ENCODE peak calls at places on chromosomes 4 and X, in ten cellular contexts. One of them, this sample, is unnamed. For H3K36me3, the result is how much of the 10 kb centered on the place peaks cover.

GRCh38 chr4:1727117-1728031 is 6.1 kb downstream of the TACC3 start:
- DNase-seq in cardiac muscle cell: no peak
- DNase-seq in Peyer's patch: peak
- DNase-seq in colonic mucosa: peak
- DNase-seq in GM06990: no peak
- DNase-seq in GM12878: no peak
- DNase-seq in fibroblast of lung: peak
- DNase-seq in upper lobe of right lung: peak
- DNase-seq in BJ: no peak
- DNase-seq in breast epithelium: peak
- DNase-seq in this sample: no peak

GRCh38 chr4:128512161-128512560 is 224.5 kb upstream of the PGRMC2 start:
- DNase-seq in cardiac muscle cell: no peak
- DNase-seq in Peyer's patch: no peak
- DNase-seq in colonic mucosa: no peak
- DNase-seq in GM06990: no peak
- DNase-seq in GM12878: no peak
- DNase-seq in fibroblast of lung: no peak
- DNase-seq in upper lobe of right lung: no peak
- DNase-seq in BJ: no peak
- DNase-seq in breast epithelium: no peak
- DNase-seq in this sample: no peak

GRCh38 chr4:153450545-153450917 is 15.6 kb upstream of the TMEM131L start:
- DNase-seq in cardiac muscle cell: no peak
- DNase-seq in Peyer's patch: no peak
- DNase-seq in colonic mucosa: no peak
- DNase-seq in GM06990: no peak
- DNase-seq in GM12878: no peak
- DNase-seq in fibroblast of lung: no peak
- DNase-seq in upper lobe of right lung: no peak
- DNase-seq in BJ: no peak
- DNase-seq in breast epithelium: no peak
- DNase-seq in this sample: no peak

GRCh38 chr4:21113496-21114213 is 413.4 kb downstream of the PACRGL start:
- DNase-seq in cardiac muscle cell: no peak
- DNase-seq in Peyer's patch: no peak
- DNase-seq in colonic mucosa: no peak
- DNase-seq in GM06990: no peak
- DNase-seq in GM12878: no peak
- DNase-seq in fibroblast of lung: peak
- DNase-seq in upper lobe of right lung: no peak
- DNase-seq in BJ: no peak
- DNase-seq in breast epithelium: no peak
- DNase-seq in this sample: no peak

GRCh38 chr4:42280327-42281095 is 116.8 kb upstream of the SHISA3 start:
- DNase-seq in cardiac muscle cell: peak
- DNase-seq in Peyer's patch: no peak
- DNase-seq in colonic mucosa: no peak
- DNase-seq in GM06990: no peak
- DNase-seq in GM12878: no peak
- DNase-seq in fibroblast of lung: peak
- DNase-seq in upper lobe of right lung: no peak
- DNase-seq in BJ: no peak
- DNase-seq in breast epithelium: no peak
- DNase-seq in this sample: peak

GRCh38 chr4:77151246-77151645 is 5.8 kb upstream of the CCNG2 start:
- DNase-seq in cardiac muscle cell: no peak
- DNase-seq in Peyer's patch: no peak
- DNase-seq in colonic mucosa: no peak
- DNase-seq in GM06990: no peak
- DNase-seq in GM12878: no peak
- DNase-seq in fibroblast of lung: no peak
- DNase-seq in upper lobe of right lung: no peak
- DNase-seq in BJ: no peak
- DNase-seq in breast epithelium: no peak
- DNase-seq in this sample: no peak

GRCh38 chr4:9880411-9881197 is 99.2 kb downstream of the DRD5 start:
- DNase-seq in cardiac muscle cell: no peak
- DNase-seq in Peyer's patch: no peak
- DNase-seq in colonic mucosa: no peak
- DNase-seq in GM06990: no peak
- DNase-seq in GM12878: no peak
- DNase-seq in fibroblast of lung: no peak
- DNase-seq in upper lobe of right lung: no peak
- DNase-seq in BJ: no peak
- DNase-seq in breast epithelium: no peak
- DNase-seq in this sample: no peak

GRCh38 chr4:143140696-143141095 is 44.0 kb upstream of the USP38 start:
- DNase-seq in cardiac muscle cell: no peak
- DNase-seq in Peyer's patch: no peak
- DNase-seq in colonic mucosa: no peak
- DNase-seq in GM06990: no peak
- DNase-seq in GM12878: no peak
- DNase-seq in fibroblast of lung: no peak
- DNase-seq in upper lobe of right lung: no peak
- DNase-seq in BJ: no peak
- DNase-seq in breast epithelium: no peak
- DNase-seq in this sample: peak

GRCh38 chrX:135974279-135974856 is 580 bp upstream of the MMGT1 start:
- DNase-seq in cardiac muscle cell: peak
- DNase-seq in Peyer's patch: peak
- DNase-seq in colonic mucosa: peak
- DNase-seq in GM06990: peak
- DNase-seq in GM12878: no peak
- DNase-seq in fibroblast of lung: peak
- DNase-seq in upper lobe of right lung: peak
- DNase-seq in BJ: no peak
- DNase-seq in breast epithelium: no peak
- DNase-seq in this sample: peak

GRCh38 chrX:12975999-12976558 is 1.2 kb downstream of the TMSB4X start:
- DNase-seq in cardiac muscle cell: peak
- DNase-seq in Peyer's patch: peak
- DNase-seq in colonic mucosa: peak
- DNase-seq in GM06990: peak
- DNase-seq in GM12878: no peak
- DNase-seq in fibroblast of lung: peak
- DNase-seq in upper lobe of right lung: peak
- DNase-seq in BJ: no peak
- DNase-seq in breast epithelium: no peak
- DNase-seq in this sample: peak

GRCh38 chrX:41336447-41336846 is 2.5 kb downstream of the DDX3X start:
- DNase-seq in cardiac muscle cell: no peak
- DNase-seq in Peyer's patch: no peak
- DNase-seq in colonic mucosa: no peak
- DNase-seq in GM06990: no peak
- DNase-seq in GM12878: no peak
- DNase-seq in fibroblast of lung: no peak
- DNase-seq in upper lobe of right lung: no peak
- DNase-seq in BJ: no peak
- DNase-seq in breast epithelium: no peak
- DNase-seq in this sample: no peak

GRCh38 chrX:41338422-41338821 is 4.5 kb downstream of the DDX3X start:
- DNase-seq in cardiac muscle cell: no peak
- DNase-seq in Peyer's patch: no peak
- DNase-seq in colonic mucosa: no peak
- DNase-seq in GM06990: no peak
- DNase-seq in GM12878: no peak
- DNase-seq in fibroblast of lung: peak
- DNase-seq in upper lobe of right lung: no peak
- DNase-seq in BJ: no peak
- DNase-seq in breast epithelium: no peak
- DNase-seq in this sample: no peak

GRCh38 chrX:41335590-41336331 is 1.8 kb downstream of the DDX3X start:
- DNase-seq in cardiac muscle cell: no peak
- DNase-seq in Peyer's patch: no peak
- DNase-seq in colonic mucosa: no peak
- DNase-seq in GM06990: no peak
- DNase-seq in GM12878: no peak
- DNase-seq in fibroblast of lung: peak
- DNase-seq in upper lobe of right lung: no peak
- DNase-seq in BJ: no peak
- DNase-seq in breast epithelium: no peak
- DNase-seq in this sample: no peak

GRCh38 chrX:41339148-41339547 is 5.2 kb downstream of the DDX3X start:
- DNase-seq in cardiac muscle cell: no peak
- DNase-seq in Peyer's patch: no peak
- DNase-seq in colonic mucosa: no peak
- DNase-seq in GM06990: no peak
- DNase-seq in GM12878: no peak
- DNase-seq in fibroblast of lung: peak
- DNase-seq in upper lobe of right lung: no peak
- DNase-seq in BJ: no peak
- DNase-seq in breast epithelium: no peak
- DNase-seq in this sample: no peak

GRCh38 chrX:41337140-41337539 is 3.2 kb downstream of the DDX3X start:
- DNase-seq in cardiac muscle cell: no peak
- DNase-seq in Peyer's patch: no peak
- DNase-seq in colonic mucosa: no peak
- DNase-seq in GM06990: no peak
- DNase-seq in GM12878: no peak
- DNase-seq in fibroblast of lung: no peak
- DNase-seq in upper lobe of right lung: no peak
- DNase-seq in BJ: no peak
- DNase-seq in breast epithelium: no peak
- DNase-seq in this sample: no peak
- H3K36me3 ChIP-seq in cardiac muscle cell: under half
- H3K36me3 ChIP-seq in Peyer's patch: under half
- H3K36me3 ChIP-seq in colonic mucosa: under half
- H3K36me3 ChIP-seq in GM06990: under half
- H3K36me3 ChIP-seq in GM12878: under half
- H3K36me3 ChIP-seq in fibroblast of lung: under half
- H3K36me3 ChIP-seq in upper lobe of right lung: under half
- H3K36me3 ChIP-seq in BJ: under half
- H3K36me3 ChIP-seq in breast epithelium: under half
- H3K36me3 ChIP-seq in this sample: under half

GRCh38 chrX:78098108-78098507 is 5.9 kb upstream of the PGK1 start:
- DNase-seq in cardiac muscle cell: no peak
- DNase-seq in Peyer's patch: no peak
- DNase-seq in colonic mucosa: no peak
- DNase-seq in GM06990: no peak
- DNase-seq in GM12878: no peak
- DNase-seq in fibroblast of lung: no peak
- DNase-seq in upper lobe of right lung: no peak
- DNase-seq in BJ: no peak
- DNase-seq in breast epithelium: no peak
- DNase-seq in this sample: no peak

DNA sequence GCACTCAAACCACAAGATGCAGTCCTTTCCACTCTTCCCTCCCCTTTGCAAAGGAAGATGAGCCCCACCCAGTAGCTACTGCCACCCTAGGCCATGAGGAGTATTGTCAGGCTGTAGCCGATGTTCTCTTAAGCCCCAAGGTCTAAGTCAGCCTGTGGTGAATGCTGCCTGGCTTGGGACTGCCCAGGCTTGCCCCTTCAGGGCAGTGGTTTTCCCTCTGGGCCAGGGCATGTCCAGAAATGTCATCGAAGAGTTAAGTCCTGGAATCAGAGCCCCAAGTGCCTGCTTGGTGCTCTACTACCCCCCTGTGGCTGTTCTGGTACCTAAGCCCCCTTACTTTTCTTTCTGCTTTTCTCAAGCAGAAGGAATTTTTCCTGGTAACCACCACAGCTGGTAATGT is 11.8 kb upstream of the PGK1 start:
- DNase-seq in cardiac muscle cell: peak
- DNase-seq in Peyer's patch: no peak
- DNase-seq in colonic mucosa: no peak
- DNase-seq in GM06990: peak
- DNase-seq in GM12878: peak
- DNase-seq in fibroblast of lung: peak
- DNase-seq in upper lobe of right lung: no peak
- DNase-seq in BJ: peak
- DNase-seq in breast epithelium: no peak
- DNase-seq in this sample: peak
- TF ChIP-seq CTCF in cardiac muscle cell: peak
- TF ChIP-seq CTCF in Peyer's patch: no peak
- TF ChIP-seq CTCF in colonic mucosa: no peak
- TF ChIP-seq CTCF in GM06990: peak
- TF ChIP-seq CTCF in GM12878: peak
- TF ChIP-seq CTCF in fibroblast of lung: peak
- TF ChIP-seq CTCF in upper lobe of right lung: no peak
- TF ChIP-seq CTCF in BJ: peak
- TF ChIP-seq CTCF in breast epithelium: no peak
- TF ChIP-seq CTCF in this sample: peak

GRCh38 chr4:5839751-5840674 is 52.9 kb downstream of the CRMP1 start:
- DNase-seq in cardiac muscle cell: no peak
- DNase-seq in Peyer's patch: no peak
- DNase-seq in colonic mucosa: peak
- DNase-seq in GM06990: no peak
- DNase-seq in GM12878: no peak
- DNase-seq in fibroblast of lung: peak
- DNase-seq in upper lobe of right lung: no peak
- DNase-seq in BJ: no peak
- DNase-seq in breast epithelium: no peak
- DNase-seq in this sample: no peak

GRCh38 chr4:5842456-5842855 is 50.4 kb downstream of the CRMP1 start:
- DNase-seq in cardiac muscle cell: no peak
- DNase-seq in Peyer's patch: no peak
- DNase-seq in colonic mucosa: no peak
- DNase-seq in GM06990: no peak
- DNase-seq in GM12878: no peak
- DNase-seq in fibroblast of lung: no peak
- DNase-seq in upper lobe of right lung: no peak
- DNase-seq in BJ: no peak
- DNase-seq in breast epithelium: no peak
- DNase-seq in this sample: no peak

GRCh38 chr4:5839332-5839731 is 53.6 kb downstream of the CRMP1 start:
- DNase-seq in cardiac muscle cell: no peak
- DNase-seq in Peyer's patch: no peak
- DNase-seq in colonic mucosa: no peak
- DNase-seq in GM06990: no peak
- DNase-seq in GM12878: no peak
- DNase-seq in fibroblast of lung: no peak
- DNase-seq in upper lobe of right lung: no peak
- DNase-seq in BJ: no peak
- DNase-seq in breast epithelium: no peak
- DNase-seq in this sample: no peak

GRCh38 chr4:5836943-5837342 is 55.9 kb downstream of the CRMP1 start:
- DNase-seq in cardiac muscle cell: no peak
- DNase-seq in Peyer's patch: no peak
- DNase-seq in colonic mucosa: no peak
- DNase-seq in GM06990: no peak
- DNase-seq in GM12878: no peak
- DNase-seq in fibroblast of lung: no peak
- DNase-seq in upper lobe of right lung: no peak
- DNase-seq in BJ: no peak
- DNase-seq in breast epithelium: no peak
- DNase-seq in this sample: no peak
- H3K36me3 ChIP-seq in cardiac muscle cell: under half
- H3K36me3 ChIP-seq in Peyer's patch: under half
- H3K36me3 ChIP-seq in colonic mucosa: under half
- H3K36me3 ChIP-seq in GM06990: under half
- H3K36me3 ChIP-seq in GM12878: under half
- H3K36me3 ChIP-seq in fibroblast of lung: under half
- H3K36me3 ChIP-seq in upper lobe of right lung: under half
- H3K36me3 ChIP-seq in BJ: under half
- H3K36me3 ChIP-seq in breast epithelium: under half
- H3K36me3 ChIP-seq in this sample: under half

GRCh38 chr4:140400111-140400510 is 26.7 kb downstream of the SCOC start:
- DNase-seq in cardiac muscle cell: no peak
- DNase-seq in Peyer's patch: no peak
- DNase-seq in colonic mucosa: no peak
- DNase-seq in GM06990: no peak
- DNase-seq in GM12878: no peak
- DNase-seq in fibroblast of lung: no peak
- DNase-seq in upper lobe of right lung: no peak
- DNase-seq in BJ: no peak
- DNase-seq in breast epithelium: no peak
- DNase-seq in this sample: no peak

GRCh38 chr4:140395668-140396067 is 22.2 kb downstream of the SCOC start:
- DNase-seq in cardiac muscle cell: no peak
- DNase-seq in Peyer's patch: no peak
- DNase-seq in colonic mucosa: no peak
- DNase-seq in GM06990: no peak
- DNase-seq in GM12878: no peak
- DNase-seq in fibroblast of lung: no peak
- DNase-seq in upper lobe of right lung: no peak
- DNase-seq in BJ: no peak
- DNase-seq in breast epithelium: no peak
- DNase-seq in this sample: no peak
- TF ChIP-seq CTCF in cardiac muscle cell: no peak
- TF ChIP-seq CTCF in Peyer's patch: no peak
- TF ChIP-seq CTCF in colonic mucosa: no peak
- TF ChIP-seq CTCF in GM06990: no peak
- TF ChIP-seq CTCF in GM12878: no peak
- TF ChIP-seq CTCF in fibroblast of lung: no peak
- TF ChIP-seq CTCF in upper lobe of right lung: no peak
- TF ChIP-seq CTCF in BJ: no peak
- TF ChIP-seq CTCF in breast epithelium: no peak
- TF ChIP-seq CTCF in this sample: no peak

This sample was measured in neural progenitor cell.